ENCODE peak calls at places on chromosomes 1 and 21, in four cellular contexts. J is HL-60, K is stomach, E is OCI-LY7. H is an unnamed sample.

GRCh38 chr21:14114251-14114650 is 96.5 kb downstream of the LIPI start:
- DNase-seq in J (no peak), K (no peak), E (no peak), H (no peak)

GRCh38 chr1:66919828-66920227 is 4.8 kb downstream of the DNAI4 start:
- DNase-seq in J (no peak), K (no peak), E (no peak), H (no peak)

GRCh38 chr1:178818416-178818815 is 52.5 kb downstream of the ANGPTL1 start:
- DNase-seq in J (no peak), K (no peak), E (no peak), H (no peak)

GRCh38 chr1:235074335-235075120 is 54.1 kb downstream of the TOMM20 start:
- DNase-seq in J (no peak), K (peak; percentile 68), E (peak; percentile 46), H (peak; percentile 48)

GRCh38 chr1:20483098-20483832 is 2.7 kb downstream of the CAMK2N1 start:
- DNase-seq in J (no peak), K (no peak), E (no peak), H (no peak)

GRCh38 chr1:38546630-38547029 is 312.9 kb downstream of the RRAGC start:
- DNase-seq in J (no peak), K (no peak), E (no peak), H (no peak)

GRCh38 chr1:170395149-170395548 is 136.8 kb upstream of the GORAB start:
- DNase-seq in J (no peak), K (no peak), E (no peak), H (no peak)

GRCh38 chr1:43796111-43796581 is 88.8 kb downstream of the ST3GAL3 start:
- DNase-seq in J (no peak), K (no peak), E (no peak), H (no peak)

GRCh38 chr1:229341811-229342304 is 989 bp downstream of the CCSAP start:
- DNase-seq in J (peak; percentile 54), K (no peak), E (peak; percentile 70), H (no peak)

GRCh38 chr1:246893205-246893939 is 38.4 kb downstream of the AHCTF1 start:
- DNase-seq in J (no peak), K (no peak), E (no peak), H (no peak)

GRCh38 chr1:66758247-66758755 is 6.0 kb downstream of the DYNLT5 start:
- DNase-seq in J (no peak), K (no peak), E (peak; percentile 87), H (no peak)

GRCh38 chr1:51736702-51737101 is 119.8 kb downstream of the OSBPL9 start:
- DNase-seq in J (peak; percentile 13), K (no peak), E (peak; percentile 37), H (no peak)

GRCh38 chr1:199073166-199073565 is 434.3 kb downstream of the PTPRC start:
- DNase-seq in J (no peak), K (no peak), E (no peak), H (no peak)

GRCh38 chr1:160244209-160244608 is 18.1 kb downstream of the DCAF8 start:
- DNase-seq in J (no peak), K (no peak), E (no peak), H (no peak)

GRCh38 chr1:114145504-114146160 is 8.0 kb downstream of the SYT6 start:
- DNase-seq in J (no peak), K (no peak), E (no peak), H (no peak)

GRCh38 chr1:245235156-245235555 is 80.4 kb downstream of the KIF26B start:
- DNase-seq in J (no peak), K (peak; percentile 46), E (no peak), H (no peak)

GRCh38 chr1:53585565-53585964 is 126.4 kb downstream of the DMRTB1 start:
- DNase-seq in J (no peak), K (peak; percentile 2), E (no peak), H (no peak)

GRCh38 chr1:204446413-204447111 is 34.9 kb upstream of the PPP1R15B start:
- DNase-seq in J (no peak), K (peak; percentile 84), E (peak; percentile 88), H (peak; percentile 70)

GRCh38 chr1:116986531-116987255 is 14.9 kb upstream of the CD101 start:
- DNase-seq in J (no peak), K (no peak), E (no peak), H (no peak)

GRCh38 chr21:44049606-44050005 is 37.5 kb downstream of the TRAPPC10 start:
- DNase-seq in J (no peak), K (no peak), E (no peak), H (no peak)

GRCh38 chr1:113416515-113416914 is 26.2 kb downstream of the MAGI3 start:
- DNase-seq in J (no peak), K (no peak), E (peak; percentile 8), H (no peak)

GRCh38 chr1:47534417-47534816 is 96.6 kb downstream of the FOXD2 start:
- DNase-seq in J (no peak), K (no peak), E (no peak), H (no peak)

GRCh38 chr1:101841824-101842223 is 154.9 kb downstream of the OLFM3 start:
- DNase-seq in J (no peak), K (no peak), E (no peak), H (no peak)

GRCh38 chr1:101847608-101848007 is 149.1 kb downstream of the OLFM3 start:
- DNase-seq in J (no peak), K (no peak), E (no peak), H (no peak)

GRCh38 chr1:101846820-101847219 is 149.9 kb downstream of the OLFM3 start:
- DNase-seq in J (no peak), K (peak; percentile 26), E (no peak), H (no peak)

DNA sequence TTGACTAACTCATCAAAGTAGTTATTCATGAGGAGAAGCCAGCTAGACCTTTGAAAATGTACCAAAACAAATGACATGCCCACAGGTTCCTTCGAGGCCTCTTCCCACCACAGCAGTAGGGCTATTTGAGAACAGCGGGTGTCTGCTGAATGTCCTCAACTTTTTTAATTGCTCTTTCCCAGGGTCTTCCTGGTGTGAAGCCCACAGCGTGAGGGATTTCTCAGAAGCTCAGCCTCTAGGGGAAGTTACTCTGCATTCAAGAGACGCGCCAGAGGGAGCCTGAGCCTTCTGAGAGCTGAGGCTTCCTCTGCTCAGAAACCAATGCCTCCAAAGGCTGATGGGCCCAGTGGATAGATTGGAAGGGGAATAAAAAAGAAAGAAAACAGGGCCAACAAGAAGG is 153.6 kb downstream of the OLFM3 start:
- DNase-seq in J (no peak), K (no peak), E (no peak), H (no peak)
- TF ChIP-seq CTCF in J (no peak), K (no peak), E (no peak), H (no peak)

GRCh38 chr1:70779571-70779970 is 268.0 kb downstream of the PTGER3 start:
- DNase-seq in J (no peak), K (no peak), E (no peak), H (no peak)

GRCh38 chr1:70778056-70778762 is 269.4 kb downstream of the PTGER3 start:
- DNase-seq in J (no peak), K (no peak), E (no peak), H (no peak)

DNA sequence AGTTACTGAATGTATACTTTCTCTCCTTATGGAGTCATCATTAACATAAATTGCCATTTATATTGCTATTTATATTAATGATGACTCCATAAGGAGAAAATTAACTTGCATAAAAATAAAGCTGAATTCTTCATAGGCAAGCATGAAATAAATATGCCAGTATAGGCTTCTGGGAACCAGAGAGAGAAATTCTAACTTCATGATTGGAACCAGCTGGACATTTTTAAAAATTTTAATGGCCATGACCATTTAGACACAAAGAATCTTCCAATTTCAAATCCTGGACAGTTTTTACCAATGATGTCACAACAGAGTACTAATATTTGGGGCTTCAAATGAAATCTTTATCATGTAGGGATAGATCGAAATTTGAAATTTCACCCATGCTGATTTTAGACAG is 268.7 kb downstream of the PTGER3 start:
- DNase-seq in J (no peak), K (no peak), E (no peak), H (no peak)
- TF ChIP-seq CTCF in J (no peak), K (no peak), E (no peak), H (no peak)

DNA sequence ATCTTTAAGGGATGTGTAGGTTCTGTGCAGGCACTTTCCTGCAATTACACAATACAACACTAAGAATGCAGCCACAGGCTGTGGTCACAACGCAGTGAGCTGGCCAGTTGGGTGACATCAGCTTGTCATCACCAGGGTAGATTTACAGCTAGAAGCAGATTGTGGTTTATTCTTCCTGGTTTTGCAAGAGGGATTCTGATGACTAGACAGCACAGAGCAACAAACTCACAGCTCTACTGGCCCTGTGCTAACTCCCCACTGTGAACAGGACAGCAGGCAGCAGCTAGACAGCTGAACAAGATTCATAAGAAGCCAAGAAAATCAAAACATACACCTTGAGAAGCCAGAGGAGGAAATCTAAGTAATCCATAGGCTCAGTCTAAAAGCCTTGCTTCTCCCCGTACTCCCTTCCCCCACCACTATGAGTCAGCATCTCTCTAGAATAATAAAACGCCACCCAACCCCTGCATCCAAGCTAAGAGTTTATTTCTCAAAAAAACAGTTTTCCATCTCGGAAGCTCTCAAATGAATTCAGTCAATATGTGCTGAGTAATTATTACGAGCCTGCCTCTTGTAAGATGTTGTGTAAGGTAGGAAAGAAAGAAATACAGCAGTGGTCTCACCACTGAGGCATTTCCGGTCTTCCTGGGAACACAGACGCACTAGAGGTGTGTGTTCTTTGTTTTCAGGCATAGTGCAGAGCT is 162.8 kb downstream of the NTPCR start:
- DNase-seq in J (peak; percentile 97), K (peak; percentile 41), E (no peak), H (no peak)
- TF ChIP-seq CTCF in J (no peak), K (no peak), E (no peak), H (no peak)

GRCh38 chr1:189678779-189679178 is 798.9 kb downstream of the BRINP3 start:
- DNase-seq in J (no peak), K (no peak), E (no peak), H (no peak)
- TF ChIP-seq CTCF in J (no peak), K (no peak), E (peak; percentile 53), H (no peak)

DNA sequence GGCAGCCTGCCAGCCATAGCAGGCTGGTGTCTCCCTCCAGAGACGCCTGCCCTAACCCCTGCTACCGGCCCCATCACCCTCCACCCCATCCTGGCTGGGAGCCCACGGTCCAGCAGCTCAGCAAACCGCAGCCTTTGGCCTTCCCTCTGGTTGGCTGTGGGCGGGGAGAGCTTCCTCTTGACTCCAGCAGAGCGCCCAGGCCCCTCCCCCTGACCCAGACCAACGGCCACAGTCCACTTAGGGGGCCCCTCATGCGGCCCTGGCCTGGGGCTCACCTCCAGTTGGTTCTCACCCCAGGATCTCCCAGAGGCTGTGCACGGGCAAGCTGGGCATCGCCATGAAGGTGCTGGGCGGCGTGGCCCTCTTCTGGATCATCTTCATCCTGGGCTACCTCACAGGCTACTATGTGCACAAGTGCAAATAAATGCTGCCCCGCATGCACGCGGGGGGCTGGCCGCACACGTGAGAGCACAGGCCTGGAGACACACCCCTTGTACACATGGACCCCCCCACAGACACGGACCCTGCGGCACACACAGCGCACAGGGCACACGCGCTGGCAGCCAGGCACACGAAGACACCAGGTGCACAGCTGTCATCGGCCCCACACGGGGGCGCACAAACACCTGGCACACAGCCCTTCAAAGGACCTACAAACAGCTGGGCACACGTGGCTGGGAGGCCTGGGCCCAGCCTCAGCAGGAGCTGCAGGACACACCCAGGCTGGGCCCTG is 3.1 kb downstream of the SMIM1 start:
- DNase-seq in J (peak; percentile 71), K (peak; percentile 55), E (peak; percentile 88), H (no peak)
- TF ChIP-seq CTCF in J (peak; percentile 37), K (no peak), E (peak; percentile 87), H (no peak)

GRCh38 chr1:32394890-32395415 is 712 bp upstream of the BSDC1 start:
- DNase-seq in J (no peak), K (no peak), E (no peak), H (no peak)
- TF ChIP-seq CTCF in J (no peak), K (no peak), E (no peak), H (no peak)

GRCh38 chr1:190022709-190023108 is 455.0 kb downstream of the BRINP3 start:
- DNase-seq in J (no peak), K (no peak), E (no peak), H (no peak)
- TF ChIP-seq CTCF in J (no peak), K (no peak), E (no peak), H (no peak)

H was measured in activated B cell treated with CpG ODN at 0.5 μM for 24 hours.